ENCODE peak calls at places on chromosomes 3 and 15, in seven cellular contexts. Y is fibroblast of gingiva; F is H4; B is fibroblast of the conjunctiva; G is colonic mucosa; W is effector memory CD8-positive, alpha-beta T cell; A is GM04504. V is an unnamed sample.

GRCh38 chr3:24352893-24353553 is 141.6 kb downstream of the THRB start:
- DNase-seq in Y (no peak), F (no peak), B (no peak), G (no peak), W (no peak), A (no peak), V (no peak)

GRCh38 chr15:36024066-36024465 is 478.1 kb upstream of the DPH6 start:
- DNase-seq in Y (peak; percentile 2), F (no peak), B (no peak), G (no peak), W (no peak), A (no peak), V (no peak)

GRCh38 chr15:72203507-72203837 is 5.9 kb upstream of the GRAMD2A start:
- DNase-seq in Y (peak; percentile 94), F (peak; percentile 74), B (peak; percentile 67), G (no peak), W (no peak), A (peak; percentile 76), V (peak; percentile 90)

GRCh38 chr3:15309662-15310335 is 22.6 kb downstream of the SH3BP5 start:
- DNase-seq in Y (no peak), F (no peak), B (no peak), G (no peak), W (no peak), A (no peak), V (no peak)

GRCh38 chr3:100268986-100269385 is 8.2 kb downstream of the TBC1D23 start:
- DNase-seq in Y (peak; percentile 87), F (no peak), B (peak; percentile 47), G (no peak), W (no peak), A (no peak), V (no peak)

GRCh38 chr3:144107923-144108322 is 136.3 kb downstream of the DIPK2A start:
- DNase-seq in Y (no peak), F (no peak), B (no peak), G (no peak), W (no peak), A (no peak), V (no peak)

GRCh38 chr3:32249184-32249782 is 10.8 kb downstream of the CMTM8 start:
- DNase-seq in Y (peak; percentile 92), F (peak; percentile 92), B (peak; percentile 87), G (no peak), W (no peak), A (peak; percentile 51), V (peak; percentile 78)

GRCh38 chr3:133506215-133506901 is 67.1 kb upstream of the CDV3 start:
- DNase-seq in Y (no peak), F (no peak), B (no peak), G (no peak), W (peak; percentile 27), A (no peak), V (no peak)

GRCh38 chr15:69792823-69793222 is 304.9 kb downstream of the TLE3 start:
- DNase-seq in Y (no peak), F (no peak), B (no peak), G (no peak), W (no peak), A (no peak), V (no peak)

GRCh38 chr3:144643778-144644191 is 672.2 kb downstream of the DIPK2A start:
- DNase-seq in Y (peak; percentile 45), F (peak; percentile 17), B (peak; percentile 10), G (no peak), W (no peak), A (peak; percentile 14), V (no peak)

GRCh38 chr3:106212658-106213222 is 343.9 kb upstream of the CBLB start:
- DNase-seq in Y (no peak), F (no peak), B (no peak), G (no peak), W (no peak), A (no peak), V (no peak)

GRCh38 chr15:84657748-84658079 is 285 bp downstream of the NMB start:
- DNase-seq in Y (no peak), F (no peak), B (no peak), G (no peak), W (no peak), A (no peak), V (no peak)

GRCh38 chr15:82532991-82533481 is 7.2 kb downstream of the RPS17 start:
- DNase-seq in Y (no peak), F (no peak), B (no peak), G (no peak), W (no peak), A (no peak), V (no peak)

GRCh38 chr3:187736418-187736871 is 8.8 kb downstream of the BCL6 start:
- DNase-seq in Y (peak; percentile 88), F (peak; percentile 94), B (no peak), G (no peak), W (no peak), A (no peak), V (peak; percentile 66)

GRCh38 chr3:10982782-10983181 is 9.8 kb upstream of the SLC6A1 start:
- DNase-seq in Y (no peak), F (peak; percentile 18), B (no peak), G (no peak), W (no peak), A (no peak), V (no peak)

GRCh38 chr3:65596511-65597224 is 442.1 kb downstream of the MAGI1 start:
- DNase-seq in Y (no peak), F (no peak), B (no peak), G (no peak), W (no peak), A (no peak), V (no peak)

GRCh38 chr3:195932418-195933043 is 24.2 kb upstream of the TNK2 start:
- DNase-seq in Y (no peak), F (no peak), B (no peak), G (no peak), W (no peak), A (no peak), V (no peak)

GRCh38 chr3:41200669-41201021 is 1.3 kb downstream of the CTNNB1 start:
- DNase-seq in Y (peak; percentile 49), F (no peak), B (peak; percentile 3), G (peak; percentile 41), W (peak; percentile 22), A (no peak), V (peak; percentile 32)

GRCh38 chr3:183202004-183202722 is 39.6 kb upstream of the LAMP3 start:
- DNase-seq in Y (no peak), F (no peak), B (no peak), G (no peak), W (peak; percentile 12), A (no peak), V (no peak)

GRCh38 chr3:97131476-97131875 is 317.1 kb downstream of the EPHA6 start:
- DNase-seq in Y (no peak), F (peak; percentile 9), B (no peak), G (no peak), W (no peak), A (no peak), V (no peak)

GRCh38 chr3:137131081-137131480 is 173.3 kb downstream of the IL20RB start:
- DNase-seq in Y (no peak), F (no peak), B (no peak), G (no peak), W (no peak), A (no peak), V (no peak)